ENCODE peak calls at places on chromosomes 11 and 22, in seven cellular contexts. C is fibroblast of villous mesenchyme, X is A549, Z is OCI-LY7, L is neural progenitor cell, V is ovary, D is adrenal gland. P is an unnamed sample.

GRCh38 chr11:66190776-66191175 is 77.7 kb upstream of the RAB1B start:
- DNase-seq in V (no peak), Z (no peak), L (no peak), D (no peak), C (peak), X (no peak), P (no peak)

GRCh38 chr11:96237759-96238158 is 105.2 kb downstream of the MAML2 start:
- DNase-seq in D (no peak), C (no peak), V (no peak), X (peak), Z (no peak), L (peak), P (no peak)

GRCh38 chr11:76041208-76041607 is 165.1 kb downstream of the WNT11 start:
- DNase-seq in C (no peak), L (no peak), D (no peak), Z (no peak), V (no peak), X (peak), P (no peak)

GRCh38 chr22:50304528-50305392 is 2.7 kb downstream of the PLXNB2 start:
- DNase-seq in L (no peak), Z (no peak), D (peak), X (peak), V (peak), C (no peak), P (no peak)

GRCh38 chr11:75547617-75548054 is 14.4 kb upstream of the SERPINH1 start:
- DNase-seq in C (peak), X (peak), L (peak), D (peak), Z (peak), V (peak), P (peak)

GRCh38 chr22:26848244-26848920 is 191.0 kb downstream of the MIAT start:
- DNase-seq in Z (no peak), L (peak), C (no peak), V (no peak), X (no peak), D (no peak), P (peak)

GRCh38 chr11:128304666-128305485 is 282.5 kb downstream of the ETS1 start:
- DNase-seq in C (no peak), X (no peak), D (no peak), V (no peak), Z (no peak), L (no peak), P (no peak)

GRCh38 chr11:13120691-13121090 is 111.6 kb downstream of the RASSF10 start:
- DNase-seq in V (no peak), C (peak), L (no peak), X (no peak), Z (no peak), D (no peak), P (no peak)

GRCh38 chr11:104897891-104898684 is at the start of gene CASP12:
- DNase-seq in C (peak), D (no peak), Z (no peak), X (no peak), V (peak), L (no peak), P (no peak)

GRCh38 chr22:37557321-37558001 is 2.8 kb upstream of the CDC42EP1 start:
- DNase-seq in V (no peak), X (peak), C (no peak), Z (no peak), D (no peak), L (no peak), P (no peak)

GRCh38 chr11:6523253-6523652 is 26.2 kb downstream of the DNHD1 start:
- DNase-seq in X (peak), D (no peak), C (peak), Z (no peak), L (no peak), V (no peak), P (no peak)

GRCh38 chr11:27012254-27012921 is 18.5 kb downstream of the FIBIN start:
- DNase-seq in D (peak), L (peak), V (peak), Z (no peak), X (no peak), C (peak), P (no peak)

GRCh38 chr11:3831378-3832239 is 9.2 kb downstream of the RHOG start:
- DNase-seq in X (no peak), D (peak), Z (no peak), C (no peak), V (no peak), L (no peak), P (no peak)

GRCh38 chr22:42418811-42419243 is 13.4 kb downstream of the NFAM1 start:
- DNase-seq in Z (no peak), D (no peak), C (no peak), L (no peak), V (no peak), X (no peak), P (no peak)

GRCh38 chr11:108693852-108694251 is 29.0 kb downstream of the DDX10 start:
- DNase-seq in Z (no peak), X (no peak), C (no peak), L (no peak), D (no peak), V (no peak), P (no peak)

GRCh38 chr11:6219359-6219758 is 14.0 kb downstream of the C11orf42 start:
- DNase-seq in Z (no peak), L (no peak), D (peak), C (peak), X (peak), V (no peak), P (peak)

GRCh38 chr11:196786-197731 is 4.2 kb downstream of the SCGB1C1 start:
- DNase-seq in L (no peak), D (peak), C (no peak), V (peak), X (no peak), Z (no peak), P (no peak)

GRCh38 chr11:46710821-46711269 is 8.2 kb upstream of the F2 start:
- DNase-seq in V (peak), L (no peak), X (peak), D (peak), Z (no peak), C (peak), P (peak)

GRCh38 chr22:48153726-48154125 is 1391.3 kb downstream of the TBC1D22A start:
- DNase-seq in Z (no peak), D (no peak), V (no peak), C (no peak), L (no peak), X (no peak), P (no peak)

GRCh38 chr11:58919561-58919960 is 19.7 kb upstream of the GLYATL1 start:
- DNase-seq in Z (no peak), L (no peak), C (no peak), V (no peak), X (no peak), D (no peak), P (no peak)

GRCh38 chr11:86747801-86748200 is 52.5 kb upstream of the PRSS23 start:
- DNase-seq in X (no peak), V (no peak), L (no peak), Z (no peak), C (peak), D (no peak), P (no peak)

GRCh38 chr11:10322830-10323792 is 18.2 kb downstream of the ADM start:
- DNase-seq in C (peak), D (peak), V (peak), X (peak), L (peak), Z (peak), P (peak)

GRCh38 chr22:42931421-42932196 is 74.5 kb upstream of the ARFGAP3 start:
- DNase-seq in X (no peak), V (no peak), Z (peak), D (no peak), C (peak), L (no peak), P (no peak)

GRCh38 chr22:27682438-27682837 is 119.1 kb downstream of the MN1 start:
- DNase-seq in D (no peak), C (no peak), X (no peak), Z (no peak), V (no peak), L (peak), P (no peak)

GRCh38 chr11:75422248-75423231 is 10.5 kb downstream of the KLHL35 start:
- DNase-seq in L (no peak), D (no peak), V (no peak), C (no peak), Z (no peak), X (peak), P (no peak)

GRCh38 chr11:128970598-128971190 is 28.0 kb upstream of the TP53AIP1 start:
- DNase-seq in D (no peak), Z (no peak), L (no peak), V (no peak), X (no peak), C (no peak), P (no peak)

GRCh38 chr22:19357270-19358105 is 66.0 kb upstream of the CLTCL1 start:
- DNase-seq in X (no peak), Z (no peak), C (peak), V (no peak), D (no peak), L (no peak), P (no peak)

GRCh38 chr22:39309364-39309861 is 10.0 kb downstream of the RPL3 start:
- DNase-seq in L (no peak), D (no peak), C (no peak), V (no peak), X (no peak), Z (peak), P (peak)
- TF ChIP-seq CTCF in L (peak), D (no peak), C (peak), V (no peak), X (no peak), Z (peak), P (no peak)

GRCh38 chr22:23752090-23752691 is 1.3 kb upstream of the ZNF70 start:
- DNase-seq in C (no peak), X (peak), Z (peak), L (no peak), V (no peak), D (no peak), P (no peak)
- H3K4me3 ChIP-seq in C (no peak), X (peak), Z (peak), L (peak), V (no peak), D (no peak), P (no peak)

GRCh38 chr11:114075891-114076441 is 16.5 kb downstream of the ZBTB16 start:
- DNase-seq in X (peak), L (peak), C (peak), Z (peak), D (peak), V (no peak), P (no peak)
- TF ChIP-seq CTCF in X (no peak), L (peak), C (peak), Z (peak), D (peak), V (peak), P (peak)

GRCh38 chr11:101176381-101176780 is 46.8 kb upstream of the PGR start:
- DNase-seq in D (no peak), C (no peak), V (no peak), X (no peak), L (no peak), Z (no peak), P (no peak)
- H3K4me3 ChIP-seq in D (no peak), C (no peak), V (no peak), X (no peak), L (no peak), Z (no peak), P (no peak)

GRCh38 chr11:41459602-41460405 is at the start of gene LRRC4C:
- DNase-seq in Z (no peak), L (peak), C (no peak), V (no peak), D (no peak), X (no peak), P (no peak)

GRCh38 chr11:41457216-41458014 is 2.0 kb downstream of the LRRC4C start:
- DNase-seq in C (no peak), D (no peak), L (no peak), Z (no peak), V (no peak), X (no peak), P (no peak)

GRCh38 chr11:41456288-41456687 is 3.2 kb downstream of the LRRC4C start:
- DNase-seq in Z (no peak), V (no peak), X (no peak), C (no peak), D (no peak), L (peak), P (no peak)

DNA sequence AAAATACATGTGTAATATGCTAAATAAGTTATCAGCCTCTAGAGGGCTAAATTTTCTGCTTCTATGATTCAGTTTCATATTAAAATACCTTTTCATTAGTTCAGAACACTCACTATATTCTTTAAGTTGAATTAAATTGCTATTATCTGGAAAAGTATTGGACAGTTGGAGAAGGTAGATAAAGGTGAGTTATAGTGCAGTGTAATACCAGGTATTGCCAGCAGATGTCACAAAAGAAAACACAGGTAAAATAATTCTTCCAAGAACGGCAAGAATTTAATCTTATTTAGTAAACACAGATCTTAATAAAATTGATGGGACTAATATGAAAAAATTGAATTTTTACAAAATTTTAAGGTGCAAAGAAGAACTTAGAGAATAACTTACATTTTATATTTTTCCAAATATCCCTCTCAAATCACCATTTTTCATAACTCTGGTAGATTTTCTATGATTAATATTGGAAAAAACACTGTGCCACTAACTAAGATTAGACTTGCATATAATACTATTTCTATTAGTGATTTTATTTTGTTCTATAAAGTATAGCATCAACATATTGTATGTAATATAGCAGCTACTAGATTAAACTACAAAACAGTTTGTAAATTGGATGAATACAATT is 1.7 kb upstream of the LRRC4C start:
- DNase-seq in L (peak), X (peak), Z (peak), V (no peak), C (peak), D (no peak), P (no peak)
- TF ChIP-seq CTCF in L (peak), X (peak), Z (peak), V (no peak), C (peak), D (peak), P (peak)